ENCODE peak calls at places on chromosomes 16 and 17, in five cellular contexts. One of them, this sample, is unnamed.

GRCh38 chr17:76914937-76915336 is 46.7 kb downstream of the MGAT5B start:
- DNase-seq in WTC11: no peak
- DNase-seq in AG04450: no peak
- DNase-seq in psoas muscle: no peak
- DNase-seq in cardiac muscle cell: no peak
- DNase-seq in this sample: no peak

GRCh38 chr16:3553138-3553923 is 23.9 kb downstream of the NLRC3 start:
- DNase-seq in WTC11: no peak
- DNase-seq in AG04450: no peak
- DNase-seq in psoas muscle: no peak
- DNase-seq in cardiac muscle cell: no peak
- DNase-seq in this sample: no peak

GRCh38 chr17:63278731-63279442 is 167.2 kb downstream of the CYB561 start:
- DNase-seq in WTC11: no peak
- DNase-seq in AG04450: no peak
- DNase-seq in psoas muscle: no peak
- DNase-seq in cardiac muscle cell: no peak
- DNase-seq in this sample: no peak

GRCh38 chr17:81551458-81552243 is 502 bp downstream of the FAAP100 start:
- DNase-seq in WTC11: no peak
- DNase-seq in AG04450: no peak
- DNase-seq in psoas muscle: peak
- DNase-seq in cardiac muscle cell: peak
- DNase-seq in this sample: no peak

GRCh38 chr17:28968269-28968913 is 17.1 kb upstream of the PHF12 start:
- DNase-seq in WTC11: no peak
- DNase-seq in AG04450: no peak
- DNase-seq in psoas muscle: peak
- DNase-seq in cardiac muscle cell: peak
- DNase-seq in this sample: no peak

GRCh38 chr16:17414421-17414820 is 56.3 kb downstream of the XYLT1 start:
- DNase-seq in WTC11: no peak
- DNase-seq in AG04450: no peak
- DNase-seq in psoas muscle: no peak
- DNase-seq in cardiac muscle cell: no peak
- DNase-seq in this sample: no peak

GRCh38 chr17:29158096-29158495 is 22.1 kb downstream of the MYO18A start:
- DNase-seq in WTC11: no peak
- DNase-seq in AG04450: no peak
- DNase-seq in psoas muscle: no peak
- DNase-seq in cardiac muscle cell: no peak
- DNase-seq in this sample: no peak

GRCh38 chr17:1727258-1727789 is 2.8 kb downstream of the WDR81 start:
- DNase-seq in WTC11: no peak
- DNase-seq in AG04450: no peak
- DNase-seq in psoas muscle: peak
- DNase-seq in cardiac muscle cell: no peak
- DNase-seq in this sample: no peak

GRCh38 chr17:16322636-16323035 is 30.6 kb downstream of the CENPV start:
- DNase-seq in WTC11: no peak
- DNase-seq in AG04450: peak
- DNase-seq in psoas muscle: no peak
- DNase-seq in cardiac muscle cell: no peak
- DNase-seq in this sample: no peak

GRCh38 chr16:89593841-89594240 is 18.3 kb downstream of the CPNE7 start:
- DNase-seq in WTC11: no peak
- DNase-seq in AG04450: no peak
- DNase-seq in psoas muscle: no peak
- DNase-seq in cardiac muscle cell: no peak
- DNase-seq in this sample: no peak

GRCh38 chr17:10036511-10037061 is 131.5 kb upstream of the RCVRN start:
- DNase-seq in WTC11: no peak
- DNase-seq in AG04450: no peak
- DNase-seq in psoas muscle: peak
- DNase-seq in cardiac muscle cell: no peak
- DNase-seq in this sample: peak

GRCh38 chr16:19644877-19645276 is 73.2 kb downstream of the KNOP1 start:
- DNase-seq in WTC11: no peak
- DNase-seq in AG04450: no peak
- DNase-seq in psoas muscle: peak
- DNase-seq in cardiac muscle cell: no peak
- DNase-seq in this sample: peak

GRCh38 chr16:55444754-55445485 is 34.1 kb upstream of the MMP2 start:
- DNase-seq in WTC11: no peak
- DNase-seq in AG04450: no peak
- DNase-seq in psoas muscle: no peak
- DNase-seq in cardiac muscle cell: peak
- DNase-seq in this sample: peak

GRCh38 chr17:45574376-45574775 is 83.9 kb upstream of the PLEKHM1 start:
- DNase-seq in WTC11: no peak
- DNase-seq in AG04450: peak
- DNase-seq in psoas muscle: no peak
- DNase-seq in cardiac muscle cell: no peak
- DNase-seq in this sample: no peak

GRCh38 chr17:27469256-27469655 is 13.0 kb downstream of the KSR1 start:
- DNase-seq in WTC11: no peak
- DNase-seq in AG04450: no peak
- DNase-seq in psoas muscle: no peak
- DNase-seq in cardiac muscle cell: no peak
- DNase-seq in this sample: no peak

GRCh38 chr17:21286066-21286770 is 1.7 kb downstream of the MAP2K3 start:
- DNase-seq in WTC11: no peak
- DNase-seq in AG04450: peak
- DNase-seq in psoas muscle: peak
- DNase-seq in cardiac muscle cell: peak
- DNase-seq in this sample: peak

GRCh38 chr17:57016066-57016763 is 38.3 kb downstream of the SCPEP1 start:
- DNase-seq in WTC11: peak
- DNase-seq in AG04450: no peak
- DNase-seq in psoas muscle: no peak
- DNase-seq in cardiac muscle cell: no peak
- DNase-seq in this sample: no peak

GRCh38 chr17:29061036-29061435 is 18.1 kb downstream of the PIPOX start:
- DNase-seq in WTC11: no peak
- DNase-seq in AG04450: no peak
- DNase-seq in psoas muscle: no peak
- DNase-seq in cardiac muscle cell: peak
- DNase-seq in this sample: no peak

GRCh38 chr16:20336955-20337354 is 9.6 kb upstream of the GP2 start:
- DNase-seq in WTC11: no peak
- DNase-seq in AG04450: no peak
- DNase-seq in psoas muscle: no peak
- DNase-seq in cardiac muscle cell: no peak
- DNase-seq in this sample: no peak

GRCh38 chr16:73053379-73054130 is 5.6 kb upstream of the ZFHX3 start:
- DNase-seq in WTC11: no peak
- DNase-seq in AG04450: no peak
- DNase-seq in psoas muscle: peak
- DNase-seq in cardiac muscle cell: no peak
- DNase-seq in this sample: no peak

GRCh38 chr16:85126731-85127662 is 14.7 kb upstream of the CIBAR2 start:
- DNase-seq in WTC11: peak
- DNase-seq in AG04450: peak
- DNase-seq in psoas muscle: peak
- DNase-seq in cardiac muscle cell: peak
- DNase-seq in this sample: no peak

GRCh38 chr16:89602273-89602951 is 11.0 kb upstream of the DPEP1 start:
- DNase-seq in WTC11: peak
- DNase-seq in AG04450: peak
- DNase-seq in psoas muscle: no peak
- DNase-seq in cardiac muscle cell: peak
- DNase-seq in this sample: no peak

GRCh38 chr16:70697601-70698170 is 11.8 kb upstream of the MTSS2 start:
- DNase-seq in WTC11: no peak
- DNase-seq in AG04450: no peak
- DNase-seq in psoas muscle: no peak
- DNase-seq in cardiac muscle cell: no peak
- DNase-seq in this sample: no peak

GRCh38 chr17:67558740-67559380 is 158.9 kb upstream of the NOL11 start:
- DNase-seq in WTC11: no peak
- DNase-seq in AG04450: no peak
- DNase-seq in psoas muscle: no peak
- DNase-seq in cardiac muscle cell: peak
- DNase-seq in this sample: no peak

GRCh38 chr17:70945386-70945785 is 776.1 kb downstream of the KCNJ2 start:
- DNase-seq in WTC11: peak
- DNase-seq in AG04450: no peak
- DNase-seq in psoas muscle: no peak
- DNase-seq in cardiac muscle cell: peak
- DNase-seq in this sample: no peak

GRCh38 chr17:82407255-82407654 is 10.9 kb upstream of the HEXD start:
- DNase-seq in WTC11: no peak
- DNase-seq in AG04450: no peak
- DNase-seq in psoas muscle: peak
- DNase-seq in cardiac muscle cell: no peak
- DNase-seq in this sample: peak

DNA sequence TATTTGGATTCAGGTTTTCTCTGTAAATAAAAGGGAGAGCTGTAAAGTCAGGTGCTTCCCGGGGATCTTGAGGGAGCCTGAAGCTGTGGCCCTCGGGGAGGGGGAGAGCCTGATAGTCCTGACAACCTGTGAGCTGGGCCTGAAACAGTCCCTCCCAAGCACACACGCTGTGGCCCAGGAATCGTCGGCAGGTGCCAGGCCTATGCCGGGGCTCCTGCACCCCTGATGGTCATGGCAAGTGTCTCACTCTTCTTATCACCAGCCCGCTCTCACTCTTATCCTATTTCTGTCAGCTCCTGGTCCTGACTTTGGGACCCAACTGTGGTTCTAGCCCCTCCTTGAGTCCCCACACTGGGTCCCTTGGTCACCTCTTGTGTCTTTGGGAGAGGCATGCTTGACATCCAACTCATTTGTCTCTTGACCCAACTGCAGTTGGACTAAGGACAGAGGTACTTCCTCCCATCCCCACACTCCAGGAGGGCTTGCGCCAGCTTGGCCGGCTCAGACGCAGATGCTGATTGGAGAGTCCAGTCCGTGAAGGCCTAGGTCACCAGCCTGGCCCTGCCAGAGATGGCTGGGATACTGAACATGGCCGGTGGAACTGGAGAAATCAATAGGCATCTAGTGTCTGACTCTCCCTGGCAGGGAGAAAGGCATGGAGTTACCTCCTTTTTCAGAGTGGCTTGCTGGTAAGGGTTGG is 170.5 kb upstream of the WSCD1 start:
- DNase-seq in WTC11: no peak
- DNase-seq in AG04450: no peak
- DNase-seq in psoas muscle: no peak
- DNase-seq in cardiac muscle cell: no peak
- DNase-seq in this sample: no peak
- TF ChIP-seq CTCF in WTC11: no peak
- TF ChIP-seq CTCF in AG04450: no peak
- TF ChIP-seq CTCF in psoas muscle: no peak
- TF ChIP-seq CTCF in cardiac muscle cell: no peak
- TF ChIP-seq CTCF in this sample: no peak

DNA sequence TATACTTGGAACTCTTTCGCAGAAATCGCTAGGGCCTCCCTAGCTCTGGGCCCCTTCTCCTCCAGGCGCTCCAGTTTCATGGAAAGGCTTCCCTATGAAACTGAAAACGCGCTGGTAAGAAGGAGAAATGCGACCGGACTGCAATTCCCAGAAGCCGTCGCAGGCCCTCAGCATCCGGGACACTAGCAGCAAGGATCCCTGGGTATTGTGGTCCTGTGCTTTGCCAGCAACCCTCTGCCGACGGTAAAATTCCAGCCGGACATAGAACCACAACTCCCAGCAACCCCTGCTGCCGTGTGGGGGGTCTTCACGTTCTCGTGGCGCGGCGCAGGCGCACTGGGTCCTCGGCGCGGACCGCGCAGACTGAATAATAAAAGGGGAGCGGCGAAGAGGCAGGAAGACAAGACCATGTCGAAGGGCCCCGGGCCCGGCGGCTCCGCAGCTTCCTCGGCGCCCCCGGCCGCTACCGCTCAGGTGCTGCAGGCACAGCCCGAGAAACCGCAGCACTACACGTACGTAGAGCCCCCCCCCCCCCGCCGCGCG is at the start of gene UNK:
- DNase-seq in WTC11: peak
- DNase-seq in AG04450: peak
- DNase-seq in psoas muscle: peak
- DNase-seq in cardiac muscle cell: peak
- DNase-seq in this sample: peak
- TF ChIP-seq CTCF in WTC11: no peak
- TF ChIP-seq CTCF in AG04450: no peak
- TF ChIP-seq CTCF in psoas muscle: no peak
- TF ChIP-seq CTCF in cardiac muscle cell: no peak
- TF ChIP-seq CTCF in this sample: peak

DNA sequence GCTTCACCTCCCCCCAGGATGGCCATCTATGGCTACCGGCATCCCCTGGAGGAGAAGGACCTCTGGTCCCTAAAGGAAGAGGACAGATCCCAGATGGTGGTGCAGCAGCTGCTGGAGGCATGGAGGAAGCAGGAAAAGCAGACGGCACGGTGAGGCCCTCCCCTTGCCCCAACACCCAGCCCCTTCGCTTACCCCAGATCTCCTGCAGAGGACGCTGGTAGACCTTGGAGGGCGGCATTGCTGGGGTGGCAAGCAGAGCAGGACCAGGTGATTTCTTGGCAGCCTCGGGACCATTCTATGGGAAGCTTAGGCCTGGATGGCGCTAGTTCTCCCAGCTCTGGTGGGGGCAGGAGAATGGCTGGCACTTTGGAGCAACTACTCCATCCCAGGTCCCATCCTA is 24.5 kb downstream of the ABCC3 start:
- DNase-seq in WTC11: peak
- DNase-seq in AG04450: no peak
- DNase-seq in psoas muscle: no peak
- DNase-seq in cardiac muscle cell: no peak
- DNase-seq in this sample: no peak
- TF ChIP-seq CTCF in WTC11: no peak
- TF ChIP-seq CTCF in AG04450: no peak
- TF ChIP-seq CTCF in psoas muscle: no peak
- TF ChIP-seq CTCF in cardiac muscle cell: no peak
- TF ChIP-seq CTCF in this sample: no peak

DNA sequence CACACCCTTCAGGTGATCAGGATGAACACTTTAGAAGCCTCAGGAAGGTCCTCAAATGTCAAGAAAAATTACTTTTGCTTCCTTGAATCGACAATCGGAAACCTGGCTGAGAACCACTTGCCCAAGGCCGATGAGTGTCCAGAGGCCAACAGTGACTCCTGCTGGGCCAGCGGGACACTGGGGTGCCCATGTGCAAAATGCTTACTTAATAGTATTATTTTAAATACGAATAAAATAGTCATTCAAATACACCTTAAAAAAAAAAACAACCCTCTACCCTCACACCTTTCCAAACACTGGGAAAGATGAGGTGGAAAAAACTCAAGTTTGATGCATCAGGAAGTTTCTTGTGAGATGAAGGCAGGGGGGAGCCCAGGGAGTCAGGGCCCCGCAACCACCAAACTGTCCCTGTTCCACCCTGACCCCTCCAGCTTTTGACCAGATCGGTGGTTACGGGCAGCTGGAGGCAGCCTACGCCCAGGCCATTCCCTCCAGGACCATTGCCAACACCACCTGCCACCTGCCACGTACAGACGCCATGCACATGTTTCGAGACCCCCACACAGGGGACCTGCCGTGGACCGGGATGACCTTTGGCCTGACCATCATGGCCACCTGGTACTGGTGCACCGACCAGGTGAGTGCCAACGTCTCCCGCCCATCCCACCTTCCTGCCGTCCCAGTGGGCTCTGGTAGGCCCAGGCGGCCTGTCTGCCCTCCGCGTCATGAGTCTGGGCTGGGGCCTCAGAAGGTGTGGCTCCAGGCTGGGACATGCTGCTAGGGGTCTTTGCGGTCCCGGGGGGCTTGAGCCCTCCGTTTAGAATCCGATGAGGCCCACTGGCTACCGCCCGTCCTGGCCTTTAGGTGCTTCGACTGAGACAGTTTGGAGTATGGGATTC is 18.9 kb downstream of the SLC5A10 start:
- DNase-seq in WTC11: no peak
- DNase-seq in AG04450: no peak
- DNase-seq in psoas muscle: no peak
- DNase-seq in cardiac muscle cell: no peak
- DNase-seq in this sample: no peak
- TF ChIP-seq CTCF in WTC11: no peak
- TF ChIP-seq CTCF in AG04450: peak
- TF ChIP-seq CTCF in psoas muscle: no peak
- TF ChIP-seq CTCF in cardiac muscle cell: peak
- TF ChIP-seq CTCF in this sample: no peak

This sample was measured in right atrium auricular region.